ENCODE peak calls at places on chromosome 11, in five cellular contexts. L is prostate gland; J is caudate nucleus; F is CD4-positive, alpha-beta T cell; V is GM23248. N is an unnamed sample.

GRCh38 chr11:134514354-134514951 is 102.4 kb upstream of the B3GAT1 start:
- DNase-seq in L (no peak), J (no peak), F (peak), V (no peak), N (no peak)

GRCh38 chr11:132792341-132793140 is 739.8 kb downstream of the OPCML start:
- DNase-seq in L (no peak), J (no peak), F (no peak), V (no peak), N (peak)

GRCh38 chr11:79108851-79109250 is 332.0 kb downstream of the TENM4 start:
- DNase-seq in L (no peak), J (no peak), F (no peak), V (peak), N (no peak)

GRCh38 chr11:6925636-6926207 is 504 bp upstream of the ZNF215 start:
- DNase-seq in L (no peak), J (no peak), F (no peak), V (peak), N (peak)

GRCh38 chr11:74276581-74276980 is 34.9 kb downstream of the P4HA3 start:
- DNase-seq in L (no peak), J (no peak), F (no peak), V (peak), N (no peak)

GRCh38 chr11:104668797-104669463 is 229.3 kb downstream of the CASP12 start:
- DNase-seq in L (no peak), J (no peak), F (no peak), V (peak), N (no peak)

GRCh38 chr11:128691802-128692749 is 1.8 kb upstream of the FLI1 start:
- DNase-seq in L (no peak), J (no peak), F (no peak), V (peak), N (peak)

GRCh38 chr11:2462986-2463765 is 18.4 kb downstream of the KCNQ1 start:
- DNase-seq in L (peak), J (no peak), F (no peak), V (no peak), N (no peak)

GRCh38 chr11:114399903-114400221 is 449 bp downstream of the C11orf71 start:
- DNase-seq in L (peak), J (no peak), F (no peak), V (peak), N (peak)

GRCh38 chr11:72587696-72588095 is 86.5 kb downstream of the PDE2A start:
- DNase-seq in L (no peak), J (no peak), F (no peak), V (no peak), N (no peak)

GRCh38 chr11:115298613-115299012 is 205.6 kb downstream of the CADM1 start:
- DNase-seq in L (no peak), J (no peak), F (no peak), V (no peak), N (no peak)

GRCh38 chr11:69493931-69494821 is 12.7 kb downstream of the LINC01488 start:
- DNase-seq in L (no peak), J (no peak), F (no peak), V (no peak), N (no peak)

GRCh38 chr11:77126156-77126775 is 1.8 kb upstream of the MYO7A start:
- DNase-seq in L (no peak), J (no peak), F (no peak), V (no peak), N (no peak)

DNA sequence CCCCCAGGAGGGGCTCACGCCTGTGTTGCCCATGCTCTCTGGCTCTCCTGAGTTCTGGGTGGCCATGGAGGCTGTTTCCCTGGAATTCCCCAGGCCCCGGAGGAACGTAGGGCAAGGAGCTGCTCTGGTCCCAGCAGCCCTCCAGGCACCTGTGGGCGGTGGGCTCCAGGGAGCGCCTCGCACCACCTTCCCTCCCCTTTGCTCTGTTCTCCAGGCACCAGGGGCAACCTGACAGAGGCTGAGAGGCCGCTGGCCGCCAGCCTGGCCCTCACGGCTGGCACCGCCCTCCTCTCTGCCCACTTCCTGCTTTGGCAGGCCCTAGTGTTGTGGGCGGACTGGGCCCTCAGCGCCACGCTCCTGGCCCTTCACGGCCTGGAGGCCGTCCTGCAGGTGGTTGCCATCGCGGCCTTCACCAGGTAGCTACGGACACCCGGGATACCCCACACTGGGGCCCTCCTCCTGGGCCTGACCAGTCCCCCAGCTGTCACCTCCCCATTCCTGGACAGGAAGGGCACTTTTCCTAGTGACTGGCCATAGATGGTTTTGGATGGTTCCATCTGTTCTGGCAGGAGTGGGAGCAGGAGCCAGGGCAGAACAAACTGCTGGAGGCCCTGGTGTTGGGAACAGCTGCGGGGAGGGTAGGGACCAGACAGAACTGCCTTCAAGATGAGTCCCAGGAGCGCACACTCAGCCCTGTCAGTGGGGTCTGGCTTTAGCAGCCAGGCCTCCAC is 3.1 kb upstream of the EPS8L2 start:
- DNase-seq in L (peak), J (no peak), F (no peak), V (peak), N (no peak)
- H3K27ac ChIP-seq in L (peak), J (no peak), F (no peak), V (peak), N (no peak)

GRCh38 chr11:71502871-71503435 is 24.1 kb upstream of the KRTAP5-7 start:
- DNase-seq in L (no peak), J (no peak), F (peak), V (no peak), N (no peak)

GRCh38 chr11:71505781-71506180 is 21.3 kb upstream of the KRTAP5-7 start:
- DNase-seq in L (no peak), J (no peak), F (peak), V (no peak), N (no peak)

GRCh38 chr11:71502026-71502425 is 25.0 kb upstream of the KRTAP5-7 start:
- DNase-seq in L (no peak), J (no peak), F (peak), V (no peak), N (no peak)

GRCh38 chr11:71505001-71505400 is 22.1 kb upstream of the KRTAP5-7 start:
- DNase-seq in L (no peak), J (no peak), F (no peak), V (no peak), N (no peak)

DNA sequence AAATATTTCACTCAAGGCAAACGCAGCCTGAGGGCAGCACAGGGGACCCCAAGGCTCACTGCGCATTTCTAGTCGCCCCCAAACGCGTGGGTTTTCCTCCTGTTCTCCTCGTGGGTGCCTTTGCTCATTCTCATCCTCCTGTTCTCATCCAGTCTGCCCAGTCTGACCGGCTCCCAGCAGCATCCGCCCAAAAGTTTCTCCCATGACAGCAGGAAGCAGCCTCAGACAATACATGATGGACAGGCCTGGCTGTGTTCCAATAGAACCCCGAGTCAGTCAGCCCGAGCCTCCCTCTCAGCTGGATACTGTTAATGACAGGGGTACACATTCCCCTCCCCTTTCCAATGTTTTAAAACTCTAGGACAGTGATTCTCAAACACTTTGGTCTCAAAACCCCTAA is 22.5 kb upstream of the KRTAP5-7 start:
- DNase-seq in L (no peak), J (no peak), F (peak), V (no peak), N (peak)
- H3K27ac ChIP-seq in L (no peak), J (no peak), F (no peak), V (no peak), N (no peak)

GRCh38 chr11:119185916-119186634 is 800 bp downstream of the NHERF4 start:
- DNase-seq in L (no peak), J (no peak), F (no peak), V (no peak), N (no peak)
- H3K27ac ChIP-seq in L (no peak), J (no peak), F (no peak), V (no peak), N (no peak)

GRCh38 chr11:13952668-13953067 is 9.9 kb upstream of the SPON1 start:
- DNase-seq in L (no peak), J (no peak), F (no peak), V (no peak), N (no peak)
- H3K27ac ChIP-seq in L (no peak), J (no peak), F (no peak), V (no peak), N (no peak)

DNA sequence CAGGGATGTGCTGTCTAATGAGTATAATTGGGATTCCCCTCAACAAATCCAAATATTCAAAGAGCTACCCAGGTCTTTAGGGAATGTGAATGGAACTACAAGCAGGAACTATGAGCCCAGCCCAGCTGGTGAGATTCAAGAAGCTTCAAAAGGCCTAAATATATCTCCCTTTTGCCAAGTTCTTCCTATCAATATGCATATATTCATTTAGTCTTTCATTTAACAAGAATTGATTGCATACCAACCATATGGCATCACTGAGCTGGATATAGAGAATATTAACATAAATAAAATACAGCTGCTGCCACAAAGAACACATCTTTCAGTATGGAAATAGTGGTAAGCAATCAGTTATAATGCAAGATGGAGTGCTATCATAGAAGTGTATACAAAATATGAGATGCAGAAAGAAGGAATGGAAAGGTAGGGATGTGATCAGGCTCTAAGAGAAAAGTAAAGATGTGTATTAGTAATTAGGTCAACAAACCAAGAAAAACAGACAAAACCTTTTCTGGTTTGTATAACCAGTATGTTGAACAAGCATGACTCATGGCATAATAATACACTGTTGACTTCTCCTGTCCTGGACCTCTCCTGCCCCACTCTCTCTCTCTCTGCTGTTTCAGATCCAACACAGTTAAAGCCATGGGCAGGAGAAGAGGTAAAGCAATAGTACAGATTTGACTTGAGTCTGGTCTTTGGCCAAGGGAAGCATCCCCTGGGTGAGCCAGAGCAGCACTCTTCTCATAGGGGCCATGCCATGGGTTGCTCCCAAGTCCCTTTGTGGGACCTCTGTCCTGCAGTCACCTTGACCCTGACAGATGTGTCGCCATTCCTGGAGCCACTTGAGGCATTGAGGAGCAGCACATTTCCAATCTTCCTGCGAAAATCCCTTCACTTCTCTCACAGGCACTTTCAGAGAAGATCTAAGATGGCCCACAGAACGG is 58.6 kb upstream of the PRSS23 start:
- DNase-seq in L (no peak), J (no peak), F (no peak), V (peak), N (no peak)
- H3K27ac ChIP-seq in L (peak), J (peak), F (no peak), V (peak), N (no peak)

DNA sequence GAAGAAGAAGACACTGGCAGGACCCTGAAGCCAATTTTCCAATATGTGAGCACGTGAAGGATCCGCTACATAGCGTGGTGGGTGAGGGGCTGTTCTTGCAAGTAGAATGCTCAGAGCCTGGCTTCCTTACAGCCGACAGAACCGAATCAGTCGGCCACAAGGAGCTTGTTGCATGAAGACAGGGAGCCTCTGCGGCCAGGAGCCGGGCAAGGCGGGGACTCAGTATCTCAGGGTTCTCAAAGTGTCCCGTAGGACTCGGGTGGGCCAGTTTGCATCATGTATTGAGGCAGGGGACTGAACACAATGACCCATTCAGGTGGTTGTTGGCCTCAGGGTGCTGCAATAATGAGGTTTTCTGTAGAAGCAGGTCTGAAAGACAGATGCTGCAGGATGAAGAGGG is 289.5 kb downstream of the NTM start:
- DNase-seq in L (no peak), J (no peak), F (no peak), V (no peak), N (no peak)
- H3K27ac ChIP-seq in L (no peak), J (peak), F (no peak), V (no peak), N (no peak)

GRCh38 chr11:4125141-4125540 is 30.5 kb downstream of the RRM1 start:
- DNase-seq in L (no peak), J (no peak), F (no peak), V (no peak), N (no peak)

GRCh38 chr11:4123218-4123617 is 28.6 kb downstream of the RRM1 start:
- DNase-seq in L (no peak), J (no peak), F (no peak), V (no peak), N (no peak)

GRCh38 chr11:4127357-4127756 is 32.8 kb downstream of the RRM1 start:
- DNase-seq in L (no peak), J (no peak), F (no peak), V (no peak), N (no peak)
- H3K27ac ChIP-seq in L (no peak), J (no peak), F (no peak), V (no peak), N (no peak)

DNA sequence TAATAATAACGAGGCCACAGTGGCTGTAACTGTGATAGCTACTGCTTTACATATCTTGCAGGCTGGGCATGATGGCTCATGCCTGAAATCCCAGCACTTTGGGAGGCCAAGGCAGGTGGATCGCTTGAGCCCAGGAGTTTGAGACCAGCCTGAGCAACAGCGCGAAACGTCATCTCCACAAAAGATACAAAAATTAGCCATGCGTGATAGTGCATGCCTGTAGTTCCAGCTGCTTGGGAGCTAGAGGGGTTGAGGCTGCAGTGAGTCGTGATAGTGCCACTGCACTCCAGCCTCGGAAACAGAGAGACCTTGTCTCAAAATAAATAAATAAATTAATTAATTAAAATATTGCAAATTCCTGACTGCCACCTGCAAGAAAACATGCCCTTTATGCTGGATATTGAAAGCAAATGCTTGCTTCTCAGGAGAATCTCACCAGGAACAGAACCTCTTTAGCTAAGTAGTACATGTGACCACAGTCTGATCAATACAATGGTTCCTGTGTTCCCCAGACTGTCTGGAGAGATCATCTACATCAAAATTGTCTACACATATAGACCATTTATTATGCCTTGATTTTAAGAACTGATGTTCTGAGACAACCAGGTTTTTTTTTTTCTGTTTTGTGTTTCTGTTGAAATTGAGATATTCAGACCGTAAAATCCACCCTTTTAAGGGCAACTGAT is 6.3 kb downstream of the ZBTB3 start:
- DNase-seq in L (no peak), J (no peak), F (no peak), V (no peak), N (no peak)
- H3K27ac ChIP-seq in L (no peak), J (peak), F (no peak), V (no peak), N (no peak)